ENCODE peak calls at places on chromosomes 12 and 14, in eight cellular contexts. One of them, this sample, is unnamed.

GRCh38 chr12:113831016-113831415 is 135.1 kb downstream of the RBM19 start:
- DNase-seq in activated T-cell treated with anti-CD3 and anti-CD28 coated beads, Interleukin-2, amount 50 U/mL, for 48 hours: no peak
- DNase-seq in hippocampal formation: no peak
- DNase-seq in HL-60: no peak
- DNase-seq in Right ventricle myocardium superior: no peak
- DNase-seq in HepG2: no peak
- DNase-seq in hepatocyte: no peak
- DNase-seq in NCI-H82: no peak
- DNase-seq in this sample: no peak

GRCh38 chr14:95838862-95839261 is 37.8 kb upstream of the TUNAR start:
- DNase-seq in activated T-cell treated with anti-CD3 and anti-CD28 coated beads, Interleukin-2, amount 50 U/mL, for 48 hours: no peak
- DNase-seq in hippocampal formation: no peak
- DNase-seq in HL-60: no peak
- DNase-seq in Right ventricle myocardium superior: no peak
- DNase-seq in HepG2: no peak
- DNase-seq in hepatocyte: no peak
- DNase-seq in NCI-H82: no peak
- DNase-seq in this sample: peak; percentile 18

GRCh38 chr12:92502417-92503028 is 200.3 kb upstream of the PLEKHG7 start:
- DNase-seq in activated T-cell treated with anti-CD3 and anti-CD28 coated beads, Interleukin-2, amount 50 U/mL, for 48 hours: peak; percentile 58
- DNase-seq in hippocampal formation: no peak
- DNase-seq in HL-60: peak; percentile 72
- DNase-seq in Right ventricle myocardium superior: no peak
- DNase-seq in HepG2: peak; percentile 24
- DNase-seq in hepatocyte: peak; percentile 12
- DNase-seq in NCI-H82: no peak
- DNase-seq in this sample: no peak

GRCh38 chr12:66799548-66799947 is 120.7 kb upstream of the GRIP1 start:
- DNase-seq in activated T-cell treated with anti-CD3 and anti-CD28 coated beads, Interleukin-2, amount 50 U/mL, for 48 hours: no peak
- DNase-seq in hippocampal formation: no peak
- DNase-seq in HL-60: no peak
- DNase-seq in Right ventricle myocardium superior: no peak
- DNase-seq in HepG2: no peak
- DNase-seq in hepatocyte: no peak
- DNase-seq in NCI-H82: no peak
- DNase-seq in this sample: no peak

GRCh38 chr12:114685869-114686268 is 1.9 kb upstream of the TBX3 start:
- DNase-seq in activated T-cell treated with anti-CD3 and anti-CD28 coated beads, Interleukin-2, amount 50 U/mL, for 48 hours: no peak
- DNase-seq in hippocampal formation: no peak
- DNase-seq in HL-60: no peak
- DNase-seq in Right ventricle myocardium superior: no peak
- DNase-seq in HepG2: no peak
- DNase-seq in hepatocyte: no peak
- DNase-seq in NCI-H82: no peak
- DNase-seq in this sample: peak; percentile 85

GRCh38 chr12:105285378-105285777 is 45.1 kb upstream of the C12orf75 start:
- DNase-seq in activated T-cell treated with anti-CD3 and anti-CD28 coated beads, Interleukin-2, amount 50 U/mL, for 48 hours: no peak
- DNase-seq in hippocampal formation: no peak
- DNase-seq in HL-60: no peak
- DNase-seq in Right ventricle myocardium superior: no peak
- DNase-seq in HepG2: no peak
- DNase-seq in hepatocyte: no peak
- DNase-seq in NCI-H82: no peak
- DNase-seq in this sample: no peak

GRCh38 chr12:57146092-57146491 is 1.3 kb downstream of the LRP1-AS start:
- DNase-seq in activated T-cell treated with anti-CD3 and anti-CD28 coated beads, Interleukin-2, amount 50 U/mL, for 48 hours: no peak
- DNase-seq in hippocampal formation: no peak
- DNase-seq in HL-60: no peak
- DNase-seq in Right ventricle myocardium superior: no peak
- DNase-seq in HepG2: no peak
- DNase-seq in hepatocyte: no peak
- DNase-seq in NCI-H82: no peak
- DNase-seq in this sample: no peak

GRCh38 chr12:69779928-69780327 is 41.3 kb downstream of the RAB3IP start:
- DNase-seq in activated T-cell treated with anti-CD3 and anti-CD28 coated beads, Interleukin-2, amount 50 U/mL, for 48 hours: no peak
- DNase-seq in hippocampal formation: no peak
- DNase-seq in HL-60: no peak
- DNase-seq in Right ventricle myocardium superior: no peak
- DNase-seq in HepG2: no peak
- DNase-seq in hepatocyte: no peak
- DNase-seq in NCI-H82: peak; percentile 66
- DNase-seq in this sample: peak; percentile 74

GRCh38 chr14:54814076-54814475 is 88.5 kb downstream of the GCH1 start:
- DNase-seq in activated T-cell treated with anti-CD3 and anti-CD28 coated beads, Interleukin-2, amount 50 U/mL, for 48 hours: peak; percentile 66
- DNase-seq in hippocampal formation: no peak
- DNase-seq in HL-60: peak; percentile 3
- DNase-seq in Right ventricle myocardium superior: no peak
- DNase-seq in HepG2: no peak
- DNase-seq in hepatocyte: no peak
- DNase-seq in NCI-H82: peak; percentile 17
- DNase-seq in this sample: peak; percentile 46

GRCh38 chr12:131097247-131098177 is 143.8 kb downstream of the ADGRD1 start:
- DNase-seq in activated T-cell treated with anti-CD3 and anti-CD28 coated beads, Interleukin-2, amount 50 U/mL, for 48 hours: no peak
- DNase-seq in hippocampal formation: no peak
- DNase-seq in HL-60: no peak
- DNase-seq in Right ventricle myocardium superior: peak; percentile 72
- DNase-seq in HepG2: no peak
- DNase-seq in hepatocyte: no peak
- DNase-seq in NCI-H82: no peak
- DNase-seq in this sample: peak; percentile 48

GRCh38 chr12:6465467-6466183 is 4.9 kb downstream of the VAMP1 start:
- DNase-seq in activated T-cell treated with anti-CD3 and anti-CD28 coated beads, Interleukin-2, amount 50 U/mL, for 48 hours: peak; percentile 55
- DNase-seq in hippocampal formation: peak; percentile 26
- DNase-seq in HL-60: peak; percentile 58
- DNase-seq in Right ventricle myocardium superior: no peak
- DNase-seq in HepG2: peak; percentile 56
- DNase-seq in hepatocyte: peak; percentile 82
- DNase-seq in NCI-H82: peak; percentile 86
- DNase-seq in this sample: peak; percentile 81

GRCh38 chr14:89378119-89378518 is 38.9 kb downstream of the FOXN3 start:
- DNase-seq in activated T-cell treated with anti-CD3 and anti-CD28 coated beads, Interleukin-2, amount 50 U/mL, for 48 hours: peak; percentile 50
- DNase-seq in hippocampal formation: no peak
- DNase-seq in HL-60: no peak
- DNase-seq in Right ventricle myocardium superior: no peak
- DNase-seq in HepG2: no peak
- DNase-seq in hepatocyte: no peak
- DNase-seq in NCI-H82: no peak
- DNase-seq in this sample: peak; percentile 75

GRCh38 chr14:103541944-103542544 is 13.0 kb downstream of the TRMT61A start:
- DNase-seq in activated T-cell treated with anti-CD3 and anti-CD28 coated beads, Interleukin-2, amount 50 U/mL, for 48 hours: no peak
- DNase-seq in hippocampal formation: peak; percentile 71
- DNase-seq in HL-60: no peak
- DNase-seq in Right ventricle myocardium superior: peak; percentile 44
- DNase-seq in HepG2: no peak
- DNase-seq in hepatocyte: no peak
- DNase-seq in NCI-H82: no peak
- DNase-seq in this sample: no peak

GRCh38 chr12:108629156-108629555 is 4.5 kb downstream of the SELPLG start:
- DNase-seq in activated T-cell treated with anti-CD3 and anti-CD28 coated beads, Interleukin-2, amount 50 U/mL, for 48 hours: peak; percentile 56
- DNase-seq in hippocampal formation: no peak
- DNase-seq in HL-60: no peak
- DNase-seq in Right ventricle myocardium superior: no peak
- DNase-seq in HepG2: no peak
- DNase-seq in hepatocyte: no peak
- DNase-seq in NCI-H82: no peak
- DNase-seq in this sample: no peak

GRCh38 chr12:51028126-51028810 is 2.1 kb upstream of the SLC11A2 start:
- DNase-seq in activated T-cell treated with anti-CD3 and anti-CD28 coated beads, Interleukin-2, amount 50 U/mL, for 48 hours: peak; percentile 36
- DNase-seq in hippocampal formation: peak; percentile 27
- DNase-seq in HL-60: peak; percentile 88
- DNase-seq in Right ventricle myocardium superior: no peak
- DNase-seq in HepG2: peak; percentile 70
- DNase-seq in hepatocyte: peak; percentile 75
- DNase-seq in NCI-H82: peak; percentile 91
- DNase-seq in this sample: peak; percentile 83

GRCh38 chr14:28777773-28778606 is 11.4 kb downstream of the FOXG1 start:
- DNase-seq in activated T-cell treated with anti-CD3 and anti-CD28 coated beads, Interleukin-2, amount 50 U/mL, for 48 hours: no peak
- DNase-seq in hippocampal formation: no peak
- DNase-seq in HL-60: no peak
- DNase-seq in Right ventricle myocardium superior: no peak
- DNase-seq in HepG2: no peak
- DNase-seq in hepatocyte: no peak
- DNase-seq in NCI-H82: peak; percentile 76
- DNase-seq in this sample: peak; percentile 61

GRCh38 chr12:104219908-104220404 is 4.4 kb downstream of the TXNRD1 start:
- DNase-seq in activated T-cell treated with anti-CD3 and anti-CD28 coated beads, Interleukin-2, amount 50 U/mL, for 48 hours: peak; percentile 71
- DNase-seq in hippocampal formation: no peak
- DNase-seq in HL-60: peak; percentile 68
- DNase-seq in Right ventricle myocardium superior: no peak
- DNase-seq in HepG2: peak; percentile 69
- DNase-seq in hepatocyte: peak; percentile 75
- DNase-seq in NCI-H82: no peak
- DNase-seq in this sample: peak; percentile 92

GRCh38 chr12:48827026-48827425 is 8.7 kb downstream of the CACNB3 start:
- DNase-seq in activated T-cell treated with anti-CD3 and anti-CD28 coated beads, Interleukin-2, amount 50 U/mL, for 48 hours: no peak
- DNase-seq in hippocampal formation: no peak
- DNase-seq in HL-60: no peak
- DNase-seq in Right ventricle myocardium superior: no peak
- DNase-seq in HepG2: no peak
- DNase-seq in hepatocyte: no peak
- DNase-seq in NCI-H82: no peak
- DNase-seq in this sample: no peak

GRCh38 chr12:131028587-131029338 is 75.1 kb downstream of the ADGRD1 start:
- DNase-seq in activated T-cell treated with anti-CD3 and anti-CD28 coated beads, Interleukin-2, amount 50 U/mL, for 48 hours: no peak
- DNase-seq in hippocampal formation: no peak
- DNase-seq in HL-60: no peak
- DNase-seq in Right ventricle myocardium superior: no peak
- DNase-seq in HepG2: no peak
- DNase-seq in hepatocyte: no peak
- DNase-seq in NCI-H82: no peak
- DNase-seq in this sample: no peak

GRCh38 chr12:48296586-48297396 is 53.9 kb downstream of the ZNF641 start:
- DNase-seq in activated T-cell treated with anti-CD3 and anti-CD28 coated beads, Interleukin-2, amount 50 U/mL, for 48 hours: peak; percentile 65
- DNase-seq in hippocampal formation: peak; percentile 59
- DNase-seq in HL-60: peak; percentile 70
- DNase-seq in Right ventricle myocardium superior: peak; percentile 86
- DNase-seq in HepG2: no peak
- DNase-seq in hepatocyte: peak; percentile 92
- DNase-seq in NCI-H82: no peak
- DNase-seq in this sample: peak; percentile 96

GRCh38 chr12:64609543-64610091 is 678 bp upstream of the RASSF3 start:
- DNase-seq in activated T-cell treated with anti-CD3 and anti-CD28 coated beads, Interleukin-2, amount 50 U/mL, for 48 hours: no peak
- DNase-seq in hippocampal formation: no peak
- DNase-seq in HL-60: no peak
- DNase-seq in Right ventricle myocardium superior: no peak
- DNase-seq in HepG2: no peak
- DNase-seq in hepatocyte: peak; percentile 11
- DNase-seq in NCI-H82: peak; percentile 38
- DNase-seq in this sample: no peak

GRCh38 chr14:60650382-60650961 is 1.2 kb upstream of the SIX1 start:
- DNase-seq in activated T-cell treated with anti-CD3 and anti-CD28 coated beads, Interleukin-2, amount 50 U/mL, for 48 hours: no peak
- DNase-seq in hippocampal formation: no peak
- DNase-seq in HL-60: no peak
- DNase-seq in Right ventricle myocardium superior: no peak
- DNase-seq in HepG2: no peak
- DNase-seq in hepatocyte: no peak
- DNase-seq in NCI-H82: peak; percentile 65
- DNase-seq in this sample: no peak

GRCh38 chr12:29070309-29070708 is 78.8 kb upstream of the FAR2 start:
- DNase-seq in activated T-cell treated with anti-CD3 and anti-CD28 coated beads, Interleukin-2, amount 50 U/mL, for 48 hours: no peak
- DNase-seq in hippocampal formation: no peak
- DNase-seq in HL-60: no peak
- DNase-seq in Right ventricle myocardium superior: no peak
- DNase-seq in HepG2: no peak
- DNase-seq in hepatocyte: no peak
- DNase-seq in NCI-H82: no peak
- DNase-seq in this sample: no peak

GRCh38 chr12:83823386-83824045 is 1089.1 kb downstream of the SLC6A15 start:
- DNase-seq in activated T-cell treated with anti-CD3 and anti-CD28 coated beads, Interleukin-2, amount 50 U/mL, for 48 hours: peak; percentile 57
- DNase-seq in hippocampal formation: peak; percentile 28
- DNase-seq in HL-60: peak; percentile 79
- DNase-seq in Right ventricle myocardium superior: peak; percentile 50
- DNase-seq in HepG2: peak; percentile 27
- DNase-seq in hepatocyte: peak; percentile 78
- DNase-seq in NCI-H82: peak; percentile 82
- DNase-seq in this sample: peak; percentile 97

GRCh38 chr14:42224053-42224888 is 617.6 kb downstream of the LRFN5 start:
- DNase-seq in activated T-cell treated with anti-CD3 and anti-CD28 coated beads, Interleukin-2, amount 50 U/mL, for 48 hours: peak; percentile 17
- DNase-seq in hippocampal formation: peak; percentile 66
- DNase-seq in HL-60: peak; percentile 31
- DNase-seq in Right ventricle myocardium superior: no peak
- DNase-seq in HepG2: peak; percentile 60
- DNase-seq in hepatocyte: peak; percentile 80
- DNase-seq in NCI-H82: peak; percentile 79
- DNase-seq in this sample: peak; percentile 80

GRCh38 chr12:12779529-12779928 is 5.9 kb upstream of the APOLD1 start:
- DNase-seq in activated T-cell treated with anti-CD3 and anti-CD28 coated beads, Interleukin-2, amount 50 U/mL, for 48 hours: no peak
- DNase-seq in hippocampal formation: no peak
- DNase-seq in HL-60: no peak
- DNase-seq in Right ventricle myocardium superior: no peak
- DNase-seq in HepG2: peak; percentile 59
- DNase-seq in hepatocyte: peak; percentile 58
- DNase-seq in NCI-H82: peak; percentile 50
- DNase-seq in this sample: no peak

GRCh38 chr12:466762-467161 is 7.0 kb downstream of the B4GALNT3 start:
- DNase-seq in activated T-cell treated with anti-CD3 and anti-CD28 coated beads, Interleukin-2, amount 50 U/mL, for 48 hours: no peak
- DNase-seq in hippocampal formation: no peak
- DNase-seq in HL-60: no peak
- DNase-seq in Right ventricle myocardium superior: no peak
- DNase-seq in HepG2: no peak
- DNase-seq in hepatocyte: no peak
- DNase-seq in NCI-H82: no peak
- DNase-seq in this sample: no peak

GRCh38 chr12:119011231-119011630 is 29.9 kb downstream of the SRRM4 start:
- DNase-seq in activated T-cell treated with anti-CD3 and anti-CD28 coated beads, Interleukin-2, amount 50 U/mL, for 48 hours: no peak
- DNase-seq in hippocampal formation: no peak
- DNase-seq in HL-60: no peak
- DNase-seq in Right ventricle myocardium superior: no peak
- DNase-seq in HepG2: no peak
- DNase-seq in hepatocyte: no peak
- DNase-seq in NCI-H82: peak; percentile 14
- DNase-seq in this sample: peak; percentile 45

GRCh38 chr14:54713364-54713763 is 146.4 kb downstream of the SAMD4A start:
- DNase-seq in activated T-cell treated with anti-CD3 and anti-CD28 coated beads, Interleukin-2, amount 50 U/mL, for 48 hours: no peak
- DNase-seq in hippocampal formation: no peak
- DNase-seq in HL-60: no peak
- DNase-seq in Right ventricle myocardium superior: no peak
- DNase-seq in HepG2: no peak
- DNase-seq in hepatocyte: no peak
- DNase-seq in NCI-H82: no peak
- DNase-seq in this sample: no peak

GRCh38 chr14:99360774-99361595 is 89.0 kb upstream of the BCL11B start:
- DNase-seq in activated T-cell treated with anti-CD3 and anti-CD28 coated beads, Interleukin-2, amount 50 U/mL, for 48 hours: peak; percentile 24
- DNase-seq in hippocampal formation: no peak
- DNase-seq in HL-60: no peak
- DNase-seq in Right ventricle myocardium superior: no peak
- DNase-seq in HepG2: peak; percentile 6
- DNase-seq in hepatocyte: no peak
- DNase-seq in NCI-H82: peak; percentile 4
- DNase-seq in this sample: peak; percentile 51

GRCh38 chr12:57852620-57853509 is 6.3 kb upstream of the CTDSP2 start:
- DNase-seq in activated T-cell treated with anti-CD3 and anti-CD28 coated beads, Interleukin-2, amount 50 U/mL, for 48 hours: no peak
- DNase-seq in hippocampal formation: no peak
- DNase-seq in HL-60: no peak
- DNase-seq in Right ventricle myocardium superior: peak; percentile 74
- DNase-seq in HepG2: peak; percentile 32
- DNase-seq in hepatocyte: peak; percentile 78
- DNase-seq in NCI-H82: peak; percentile 44
- DNase-seq in this sample: peak; percentile 80

GRCh38 chr14:50964683-50965390 is 20.6 kb upstream of the PYGL start:
- DNase-seq in activated T-cell treated with anti-CD3 and anti-CD28 coated beads, Interleukin-2, amount 50 U/mL, for 48 hours: no peak
- DNase-seq in hippocampal formation: peak; percentile 8
- DNase-seq in HL-60: no peak
- DNase-seq in Right ventricle myocardium superior: no peak
- DNase-seq in HepG2: peak; percentile 45
- DNase-seq in hepatocyte: peak; percentile 88
- DNase-seq in NCI-H82: no peak
- DNase-seq in this sample: no peak

GRCh38 chr14:92895352-92895878 is 27.5 kb upstream of the CHGA start:
- DNase-seq in activated T-cell treated with anti-CD3 and anti-CD28 coated beads, Interleukin-2, amount 50 U/mL, for 48 hours: no peak
- DNase-seq in hippocampal formation: no peak
- DNase-seq in HL-60: no peak
- DNase-seq in Right ventricle myocardium superior: no peak
- DNase-seq in HepG2: no peak
- DNase-seq in hepatocyte: no peak
- DNase-seq in NCI-H82: no peak
- DNase-seq in this sample: no peak

GRCh38 chr12:19273482-19274330 is 144.2 kb downstream of the PLEKHA5 start:
- DNase-seq in activated T-cell treated with anti-CD3 and anti-CD28 coated beads, Interleukin-2, amount 50 U/mL, for 48 hours: peak; percentile 40
- DNase-seq in hippocampal formation: no peak
- DNase-seq in HL-60: peak; percentile 36
- DNase-seq in Right ventricle myocardium superior: peak; percentile 81
- DNase-seq in HepG2: peak; percentile 56
- DNase-seq in hepatocyte: peak; percentile 63
- DNase-seq in NCI-H82: no peak
- DNase-seq in this sample: peak; percentile 85

This sample was measured in islet precursor cell.